ENCODE peak calls at places on chromosomes 6 and 20, in six cellular contexts. T is foreskin keratinocyte; N is endodermal cell; B is endothelial cell; X is CD4-positive, alpha-beta T cell; F is cardiac muscle cell. Z is an unnamed sample.

GRCh38 chr6:12064538-12064937 is 52.4 kb downstream of the HIVEP1 start:
- DNase-seq in N (no peak), T (no peak), B (no peak), F (no peak), X (no peak), Z (no peak)

GRCh38 chr20:35432430-35432735 is 5.6 kb downstream of the GDF5 start:
- DNase-seq in T (no peak), F (no peak), X (no peak), N (peak; percentile 53), B (no peak), Z (no peak)

GRCh38 chr20:50721881-50722281 is 9.5 kb upstream of the PARD6B start:
- DNase-seq in X (no peak), N (peak; percentile 46), F (no peak), T (no peak), B (no peak), Z (no peak)

GRCh38 chr20:8853805-8854338 is 215.0 kb upstream of the PLCB4 start:
- DNase-seq in X (no peak), T (peak; percentile 23), N (peak; percentile 57), B (peak; percentile 40), F (peak; percentile 77), Z (peak; percentile 27)

GRCh38 chr6:169073311-169073710 is 180.3 kb downstream of the THBS2 start:
- DNase-seq in T (no peak), B (no peak), X (no peak), F (no peak), N (no peak), Z (no peak)

GRCh38 chr6:75376347-75377024 is 91.9 kb upstream of the TMEM30A start:
- DNase-seq in B (no peak), T (peak; percentile 27), N (no peak), F (no peak), X (no peak), Z (no peak)

GRCh38 chr6:161436106-161436876 is 162.4 kb upstream of the AGPAT4 start:
- DNase-seq in X (no peak), B (no peak), T (no peak), F (no peak), N (no peak), Z (no peak)

GRCh38 chr6:1636971-1637871 is 27.5 kb downstream of the FOXC1 start:
- DNase-seq in F (no peak), T (peak; percentile 73), B (no peak), N (peak; percentile 55), X (no peak), Z (no peak)

GRCh38 chr20:29313481-29313880 is 1944.0 kb upstream of the DEFB115 start:
- DNase-seq in N (no peak), F (no peak), X (no peak), T (no peak), B (no peak), Z (no peak)

GRCh38 chr20:43379239-43379917 is 78.3 kb upstream of the SRSF6 start:
- DNase-seq in X (no peak), T (no peak), F (no peak), B (no peak), N (no peak), Z (no peak)

GRCh38 chr20:14963262-14963663 is 625.9 kb upstream of the FLRT3 start:
- DNase-seq in B (no peak), X (no peak), T (peak; percentile 88), F (no peak), N (peak; percentile 61), Z (no peak)

GRCh38 chr20:37161830-37162549 is 17.1 kb upstream of the RPN2 start:
- DNase-seq in F (no peak), N (no peak), T (no peak), X (no peak), B (no peak), Z (no peak)

GRCh38 chr6:119158057-119158848 is 79.8 kb upstream of the FAM184A start:
- DNase-seq in X (no peak), F (no peak), N (no peak), B (no peak), T (no peak), Z (no peak)

GRCh38 chr20:57174737-57175136 is 91.7 kb downstream of the BMP7 start:
- DNase-seq in B (no peak), X (no peak), N (no peak), F (no peak), T (no peak), Z (no peak)

GRCh38 chr6:134925800-134926199 is 24.1 kb downstream of the ALDH8A1 start:
- DNase-seq in F (no peak), X (no peak), N (no peak), B (no peak), T (peak; percentile 86), Z (no peak)

GRCh38 chr6:144582939-144583613 is 297.9 kb downstream of the UTRN start:
- DNase-seq in X (peak; percentile 27), F (peak; percentile 24), T (no peak), B (peak; percentile 30), N (peak; percentile 65), Z (peak; percentile 27)

GRCh38 chr20:57709823-57710799 is at the start of gene PMEPA1:
- DNase-seq in T (peak; percentile 74), B (peak; percentile 96), N (peak; percentile 98), X (peak; percentile 94), F (peak; percentile 97), Z (peak; percentile 97)

GRCh38 chr6:47788498-47788884 is 6.7 kb downstream of the OPN5 start:
- DNase-seq in F (no peak), T (no peak), B (no peak), X (no peak), N (no peak), Z (no peak)

GRCh38 chr6:14118444-14118843 is 872 bp downstream of the CD83 start:
- DNase-seq in X (no peak), T (no peak), B (no peak), N (no peak), F (no peak), Z (no peak)

GRCh38 chr6:14118091-14118439 is 493 bp downstream of the CD83 start:
- DNase-seq in T (no peak), B (no peak), F (no peak), N (no peak), X (no peak), Z (no peak)

GRCh38 chr6:14119764-14120163 is 2.2 kb downstream of the CD83 start:
- DNase-seq in N (no peak), F (no peak), B (no peak), T (no peak), X (no peak), Z (no peak)

GRCh38 chr6:14120556-14120955 is 3.0 kb downstream of the CD83 start:
- DNase-seq in N (no peak), T (no peak), B (no peak), F (no peak), X (no peak), Z (no peak)

GRCh38 chr6:14117158-14118090 is at the start of gene CD83:
- DNase-seq in B (peak; percentile 53), F (peak; percentile 74), T (no peak), N (peak; percentile 87), X (peak; percentile 74), Z (peak; percentile 70)
- TF ChIP-seq CTCF in B (no peak), F (peak; percentile 19), T (peak; percentile 43), N (peak; percentile 64), X (no peak), Z (no peak)

GRCh38 chr20:23091741-23092408 is 5.8 kb upstream of the CD93 start:
- DNase-seq in X (no peak), T (no peak), B (no peak), N (no peak), F (no peak), Z (no peak)

GRCh38 chr20:23093613-23094012 is 7.5 kb upstream of the CD93 start:
- DNase-seq in F (no peak), B (no peak), T (no peak), X (no peak), N (no peak), Z (no peak)

GRCh38 chr20:23094213-23094896 is 8.2 kb upstream of the CD93 start:
- DNase-seq in T (no peak), B (no peak), F (no peak), N (no peak), X (no peak), Z (no peak)

GRCh38 chr20:23092861-23093543 is 6.9 kb upstream of the CD93 start:
- DNase-seq in B (no peak), X (no peak), F (no peak), N (no peak), T (no peak), Z (no peak)

GRCh38 chr20:23092409-23092756 is 6.3 kb upstream of the CD93 start:
- DNase-seq in F (peak; percentile 37), N (no peak), B (no peak), T (no peak), X (no peak), Z (no peak)
- TF ChIP-seq CTCF in F (no peak), N (no peak), B (no peak), T (no peak), X (no peak), Z (no peak)

DNA sequence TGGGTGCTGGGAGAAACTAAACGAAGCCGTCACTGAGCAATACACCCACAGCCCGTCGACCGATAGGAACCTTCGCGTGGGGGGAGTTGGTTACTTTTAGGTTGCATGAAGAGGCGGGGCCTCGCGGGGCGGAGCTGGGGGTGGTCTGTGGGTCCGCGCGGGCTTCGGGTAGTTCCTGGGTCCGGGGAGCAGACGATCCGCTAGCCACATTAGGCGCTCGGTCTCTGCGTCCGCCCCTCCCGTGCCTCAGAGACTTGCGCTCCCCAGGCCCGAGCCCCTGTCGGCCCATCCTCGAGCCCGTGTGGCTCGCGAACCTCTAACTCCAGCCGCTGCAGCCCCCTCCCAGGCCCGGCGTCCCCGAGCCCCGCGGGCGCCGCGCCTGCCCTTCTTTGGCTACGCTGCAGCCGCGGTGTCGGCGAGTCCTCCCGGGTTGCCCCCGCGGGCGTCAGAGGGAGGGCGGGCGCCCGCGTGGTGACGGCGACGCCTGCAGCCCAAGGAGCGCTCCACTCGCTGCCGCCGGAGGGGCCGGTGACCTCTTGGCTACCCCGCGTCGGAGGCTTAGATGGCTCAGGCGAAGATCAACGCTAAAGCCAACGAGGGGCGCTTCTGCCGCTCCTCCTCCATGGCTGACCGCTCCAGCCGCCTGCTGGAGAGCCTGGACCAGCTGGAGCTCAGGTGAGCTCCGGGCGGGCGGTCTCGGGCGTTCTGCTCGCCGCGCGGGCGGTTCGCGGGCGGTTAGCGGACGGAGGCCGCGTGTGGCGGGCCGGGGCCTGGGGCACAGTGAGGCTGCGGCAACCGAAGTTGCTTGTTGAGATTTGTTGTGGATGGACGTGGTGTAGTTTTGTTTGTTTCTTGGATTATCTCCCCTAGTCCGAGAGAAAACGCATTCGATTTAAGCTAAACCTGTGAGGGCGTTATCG is at the start of gene BAG2:
- DNase-seq in B (peak; percentile 77), X (peak; percentile 84), F (peak; percentile 95), N (peak; percentile 94), T (peak; percentile 29), Z (peak; percentile 84)
- TF ChIP-seq CTCF in B (peak; percentile 10), X (no peak), F (peak; percentile 13), N (peak; percentile 60), T (peak; percentile 23), Z (no peak)

DNA sequence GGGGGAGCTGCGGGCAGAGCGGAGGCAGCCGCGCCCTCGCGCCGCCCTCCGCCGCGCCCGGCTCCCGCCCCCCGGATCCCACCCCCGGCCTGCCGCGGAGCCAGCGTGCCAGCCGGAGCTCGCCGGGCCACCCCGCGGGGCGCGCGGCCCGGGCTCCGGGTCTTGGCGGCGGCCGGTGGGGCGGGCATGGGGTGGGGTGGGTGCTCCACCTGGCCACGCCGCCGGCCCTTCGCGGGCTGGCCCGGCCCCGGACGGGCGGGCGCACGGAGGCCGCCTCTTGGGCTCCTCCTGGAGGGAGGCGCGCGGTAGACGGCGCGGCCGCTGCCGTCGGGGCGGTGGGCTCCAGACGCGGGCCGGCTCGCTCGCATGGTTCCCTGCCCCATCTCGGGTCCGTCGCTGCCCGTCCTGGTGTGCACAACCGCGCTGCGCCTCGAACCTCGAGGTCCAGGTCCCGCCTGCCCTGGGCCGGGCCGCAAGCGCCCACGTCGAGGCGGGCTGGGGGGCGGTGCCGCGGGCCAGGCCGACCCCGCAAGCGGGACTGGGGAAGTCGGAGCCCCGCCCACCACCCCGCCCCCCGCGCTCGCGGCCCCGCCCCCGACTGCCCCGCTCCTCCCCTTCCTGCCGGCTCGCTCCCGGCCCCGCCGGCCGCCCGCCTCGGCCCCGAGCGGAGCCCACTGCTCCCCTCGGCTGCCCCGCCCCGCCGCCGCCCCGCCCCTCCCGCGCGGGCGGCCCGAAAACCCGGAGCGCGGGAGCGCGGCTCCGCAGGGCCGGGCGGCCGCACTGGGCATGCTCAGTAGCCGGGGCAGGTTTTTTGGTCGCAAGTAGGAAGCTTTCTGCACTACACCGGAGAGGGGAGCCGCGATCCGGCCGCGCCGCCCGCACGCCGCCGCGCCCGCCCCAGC is at the start of gene CDYL:
- DNase-seq in B (peak; percentile 96), T (peak; percentile 63), X (peak; percentile 73), F (peak; percentile 93), N (peak; percentile 94), Z (peak; percentile 93)
- TF ChIP-seq CTCF in B (peak; percentile 11), T (peak; percentile 65), X (no peak), F (no peak), N (peak; percentile 62), Z (no peak)